ENCODE peak calls at places on chromosomes 11 and 22, in eight cellular contexts. C is H1; Z is CD8-positive, alpha-beta memory T cell; F is midbrain; H is PC-9; W is D341Med; Y is mammary epithelial cell; B is colonic mucosa. I is an unnamed sample.

GRCh38 chr22:47295982-47296381 is 533.5 kb downstream of the TBC1D22A start:
- DNase-seq in C (no peak), Z (no peak), F (no peak), H (no peak), W (no peak), Y (no peak), B (no peak), I (no peak)

GRCh38 chr11:58301576-58301975 is 33.5 kb upstream of the OR10W1 start:
- DNase-seq in C (no peak), Z (no peak), F (no peak), H (no peak), W (no peak), Y (peak; percentile 83), B (no peak), I (no peak)

GRCh38 chr11:10097615-10098014 is 196.4 kb downstream of the SBF2 start:
- DNase-seq in C (no peak), Z (no peak), F (no peak), H (no peak), W (no peak), Y (no peak), B (no peak), I (no peak)

GRCh38 chr22:30287626-30288413 is 1.5 kb downstream of the CASTOR1 start:
- DNase-seq in C (peak; percentile 87), Z (peak; percentile 81), F (peak; percentile 93), H (peak; percentile 88), W (peak; percentile 77), Y (peak; percentile 81), B (peak; percentile 90), I (peak; percentile 88)

GRCh38 chr22:47091241-47091691 is 328.8 kb downstream of the TBC1D22A start:
- DNase-seq in C (no peak), Z (peak; percentile 1), F (no peak), H (peak; percentile 22), W (no peak), Y (peak; percentile 3), B (no peak), I (peak; percentile 19)

GRCh38 chr11:77193167-77193566 is 65.1 kb downstream of the MYO7A start:
- DNase-seq in C (no peak), Z (no peak), F (no peak), H (no peak), W (no peak), Y (no peak), B (no peak), I (no peak)

GRCh38 chr11:46120711-46121327 is 435 bp downstream of the PHF21A start:
- DNase-seq in C (no peak), Z (peak; percentile 31), F (peak; percentile 88), H (peak; percentile 62), W (peak; percentile 57), Y (peak; percentile 70), B (peak; percentile 58), I (no peak)

GRCh38 chr11:623999-624704 is 603 bp downstream of the CDHR5 start:
- DNase-seq in C (no peak), Z (no peak), F (no peak), H (peak; percentile 49), W (no peak), Y (peak; percentile 31), B (peak; percentile 95), I (no peak)

GRCh38 chr11:11243790-11244469 is 109.1 kb downstream of the CSNK2A3 start:
- DNase-seq in C (no peak), Z (peak; percentile 52), F (no peak), H (no peak), W (no peak), Y (peak; percentile 30), B (no peak), I (peak; percentile 32)

GRCh38 chr11:31786996-31787685 is 24.0 kb downstream of the PAX6 start:
- DNase-seq in C (no peak), Z (no peak), F (no peak), H (no peak), W (no peak), Y (no peak), B (no peak), I (no peak)

GRCh38 chr11:35815556-35816315 is 128.1 kb upstream of the LDLRAD3 start:
- DNase-seq in C (no peak), Z (no peak), F (no peak), H (no peak), W (no peak), Y (no peak), B (no peak), I (no peak)

GRCh38 chr22:18090286-18090685 is 12.5 kb downstream of the PEX26 start:
- DNase-seq in C (no peak), Z (no peak), F (no peak), H (no peak), W (no peak), Y (no peak), B (no peak), I (no peak)

GRCh38 chr22:33047744-33048143 is 10.4 kb downstream of the SYN3 start:
- DNase-seq in C (no peak), Z (no peak), F (no peak), H (no peak), W (no peak), Y (no peak), B (no peak), I (no peak)

GRCh38 chr22:42436402-42436801 is 4.2 kb upstream of the NFAM1 start:
- DNase-seq in C (no peak), Z (no peak), F (no peak), H (no peak), W (no peak), Y (no peak), B (no peak), I (no peak)

GRCh38 chr22:50281957-50282356 is 11.8 kb upstream of the MAPK11 start:
- DNase-seq in C (no peak), Z (no peak), F (no peak), H (peak; percentile 89), W (no peak), Y (peak; percentile 27), B (no peak), I (no peak)

GRCh38 chr11:132909016-132909606 is 623.2 kb downstream of the OPCML start:
- DNase-seq in C (no peak), Z (no peak), F (no peak), H (no peak), W (no peak), Y (no peak), B (no peak), I (no peak)

GRCh38 chr11:24762076-24762475 is 265.2 kb downstream of the LUZP2 start:
- DNase-seq in C (no peak), Z (no peak), F (no peak), H (no peak), W (no peak), Y (no peak), B (no peak), I (no peak)

GRCh38 chr11:14852571-14853177 is 39.4 kb downstream of the CYP2R1 start:
- DNase-seq in C (no peak), Z (no peak), F (no peak), H (no peak), W (no peak), Y (no peak), B (no peak), I (no peak)

I was measured in T-helper 1 cell.